ENCODE peak calls at places on chromosomes 4 and X, in seven cellular contexts. X, W, P, Q, L, K and F are unnamed samples.

GRCh38 chr4:8738471-8738931 is 133.1 kb downstream of the HMX1 start:
- DNase-seq in Q (no peak), X (no peak), K (no peak), P (no peak), W (no peak), L (no peak), F (no peak)

GRCh38 chrX:81202989-81203388 is 1.1 kb downstream of the SH3BGRL start:
- DNase-seq in P (peak), W (no peak), L (no peak), X (no peak), K (no peak), Q (no peak), F (no peak)

GRCh38 chr4:90061881-90062280 is 65.3 kb upstream of the CCSER1 start:
- DNase-seq in X (no peak), L (no peak), P (no peak), K (no peak), W (no peak), Q (no peak), F (no peak)

GRCh38 chr4:87811977-87812376 is 12.6 kb downstream of the IBSP start:
- DNase-seq in W (no peak), K (no peak), X (no peak), L (no peak), P (no peak), Q (no peak), F (no peak)

GRCh38 chr4:150363721-150364688 is 217.9 kb upstream of the MAB21L2 start:
- DNase-seq in K (no peak), Q (no peak), W (no peak), L (no peak), X (no peak), P (no peak), F (no peak)

GRCh38 chr4:165684177-165684870 is 188.7 kb upstream of the TLL1 start:
- DNase-seq in X (no peak), P (no peak), W (no peak), L (peak), Q (peak), K (no peak), F (no peak)

GRCh38 chrX:65668362-65669310 is 1.2 kb downstream of the MSN start:
- DNase-seq in P (peak), Q (no peak), L (peak), K (peak), W (peak), X (peak), F (peak)

GRCh38 chr4:121698119-121698732 is 1.4 kb upstream of the ANXA5 start:
- DNase-seq in W (no peak), P (no peak), L (no peak), K (no peak), X (no peak), Q (no peak), F (no peak)

GRCh38 chr4:81470456-81471327 is 1.0 kb downstream of the RASGEF1B start:
- DNase-seq in X (peak), K (peak), L (no peak), Q (no peak), W (peak), P (peak), F (peak)

GRCh38 chr4:166535865-166536264 is 662.8 kb downstream of the TLL1 start:
- DNase-seq in K (no peak), P (no peak), L (no peak), W (no peak), Q (no peak), X (no peak), F (no peak)

GRCh38 chrX:63920875-63921274 is 135.9 kb upstream of the ARHGEF9 start:
- DNase-seq in K (no peak), L (no peak), Q (no peak), P (no peak), W (no peak), X (no peak), F (no peak)

GRCh38 chr4:77065382-77065781 is 10.4 kb downstream of the CCNI start:
- DNase-seq in X (no peak), W (no peak), K (no peak), L (peak), Q (peak), P (no peak), F (no peak)

GRCh38 chrX:51002160-51002632 is 91.7 kb downstream of the BMP15 start:
- DNase-seq in L (no peak), P (no peak), K (no peak), Q (no peak), W (no peak), X (no peak), F (no peak)

GRCh38 chr4:26992657-26993361 is 132.2 kb downstream of the STIM2 start:
- DNase-seq in L (peak), P (peak), K (no peak), X (no peak), W (no peak), Q (peak), F (no peak)

GRCh38 chr4:13427599-13428325 is 56.4 kb downstream of the RAB28 start:
- DNase-seq in X (no peak), L (no peak), P (no peak), W (no peak), Q (no peak), K (no peak), F (no peak)

GRCh38 chrX:131977619-131978018 is 45.5 kb upstream of the STK26 start:
- DNase-seq in P (no peak), K (no peak), Q (no peak), L (no peak), W (no peak), X (no peak), F (no peak)

GRCh38 chr4:5798447-5798846 is 87.4 kb downstream of the EVC start:
- DNase-seq in K (no peak), Q (no peak), L (no peak), P (no peak), W (no peak), X (no peak), F (no peak)

GRCh38 chr4:13364178-13364577 is 120.0 kb downstream of the RAB28 start:
- DNase-seq in Q (no peak), L (no peak), P (no peak), W (no peak), K (no peak), X (no peak), F (no peak)

GRCh38 chr4:127632420-127633403 is at the start of gene INTU:
- DNase-seq in K (no peak), L (peak), P (peak), X (peak), Q (peak), W (no peak), F (peak)

GRCh38 chr4:86895692-86896488 is 3.7 kb upstream of the C4orf36 start:
- DNase-seq in K (no peak), W (peak), P (peak), X (no peak), L (peak), Q (peak), F (peak)

GRCh38 chr4:65096630-65097029 is 573.7 kb downstream of the EPHA5 start:
- DNase-seq in P (no peak), W (no peak), Q (no peak), K (no peak), L (no peak), X (no peak), F (no peak)

GRCh38 chrX:119895843-119896326 is at the start of gene AKAP14:
- DNase-seq in L (no peak), Q (no peak), P (no peak), X (no peak), K (no peak), W (no peak), F (no peak)

GRCh38 chr4:78446607-78447006 is 105.0 kb upstream of the ANXA3 start:
- DNase-seq in X (no peak), Q (no peak), P (no peak), W (no peak), K (no peak), L (no peak), F (no peak)